ENCODE peak calls at places on chromosomes 2 and 18, in eight cellular contexts. Y, Q, S, Z, P, X, J and L are unnamed samples.

GRCh38 chr2:201964011-201964410 is 69.6 kb upstream of the FZD7 start:
- DNase-seq in Y (no peak), Q (no peak), S (no peak), Z (no peak), P (no peak), X (no peak), J (no peak), L (no peak)

GRCh38 chr2:86256300-86256699 is 57.0 kb downstream of the MRPL35 start:
- DNase-seq in Y (no peak), Q (no peak), S (no peak), Z (no peak), P (no peak), X (no peak), J (no peak), L (no peak)

GRCh38 chr2:74179063-74179865 is 585 bp upstream of the MOB1A start:
- DNase-seq in Y (no peak), Q (no peak), S (no peak), Z (peak), P (no peak), X (no peak), J (no peak), L (no peak)

GRCh38 chr2:42881732-42882131 is 89.3 kb upstream of the HAAO start:
- DNase-seq in Y (peak), Q (no peak), S (no peak), Z (no peak), P (no peak), X (no peak), J (no peak), L (no peak)

GRCh38 chr2:102143450-102143985 is 972 bp downstream of the IL1R1 start:
- DNase-seq in Y (peak), Q (no peak), S (no peak), Z (peak), P (no peak), X (no peak), J (no peak), L (no peak)

GRCh38 chr2:190469770-190470169 is 61.6 kb downstream of the MFSD6 start:
- DNase-seq in Y (peak), Q (peak), S (no peak), Z (no peak), P (no peak), X (no peak), J (no peak), L (no peak)

GRCh38 chr2:30511122-30512083 is 64.4 kb downstream of the LCLAT1 start:
- DNase-seq in Y (no peak), Q (peak), S (peak), Z (no peak), P (no peak), X (no peak), J (no peak), L (no peak)

GRCh38 chr18:63311481-63312409 is 7.8 kb downstream of the BCL2 start:
- DNase-seq in Y (no peak), Q (no peak), S (no peak), Z (no peak), P (no peak), X (no peak), J (no peak), L (no peak)

GRCh38 chr2:174788291-174788929 is 24.1 kb upstream of the CHRNA1 start:
- DNase-seq in Y (no peak), Q (no peak), S (no peak), Z (no peak), P (no peak), X (no peak), J (no peak), L (no peak)

GRCh38 chr2:149441255-149441654 is 110.9 kb downstream of the LYPD6 start:
- DNase-seq in Y (no peak), Q (no peak), S (no peak), Z (no peak), P (no peak), X (no peak), J (no peak), L (no peak)

GRCh38 chr2:104412384-104412783 is 441.5 kb upstream of the POU3F3 start:
- DNase-seq in Y (no peak), Q (peak), S (no peak), Z (no peak), P (no peak), X (no peak), J (no peak), L (no peak)

GRCh38 chr2:117979911-117980341 is 33.9 kb downstream of the CCDC93 start:
- DNase-seq in Y (no peak), Q (no peak), S (no peak), Z (no peak), P (no peak), X (no peak), J (no peak), L (no peak)

GRCh38 chr2:32278476-32278853 is 761 bp downstream of the YIPF4 start:
- DNase-seq in Y (no peak), Q (no peak), S (no peak), Z (no peak), P (no peak), X (no peak), J (no peak), L (no peak)

GRCh38 chr2:10359731-10360329 is 57.1 kb downstream of the HPCAL1 start:
- DNase-seq in Y (no peak), Q (no peak), S (no peak), Z (no peak), P (no peak), X (no peak), J (no peak), L (no peak)

GRCh38 chr2:70145851-70146739 is 44.7 kb downstream of the C2orf42 start:
- DNase-seq in Y (no peak), Q (no peak), S (no peak), Z (no peak), P (no peak), X (no peak), J (no peak), L (no peak)

GRCh38 chr2:143030127-143030526 is 99.1 kb upstream of the ARHGAP15 start:
- DNase-seq in Y (peak), Q (no peak), S (no peak), Z (no peak), P (no peak), X (no peak), J (no peak), L (no peak)

GRCh38 chr18:25834061-25834460 is 256.4 kb downstream of the SS18 start:
- DNase-seq in Y (no peak), Q (no peak), S (no peak), Z (no peak), P (no peak), X (no peak), J (no peak), L (no peak)

GRCh38 chr18:11861583-11862288 is 10.5 kb downstream of the CHMP1B start:
- DNase-seq in Y (no peak), Q (no peak), S (no peak), Z (no peak), P (no peak), X (no peak), J (no peak), L (no peak)

GRCh38 chr2:68320118-68320641 is 431 bp upstream of the CNRIP1 start:
- DNase-seq in Y (no peak), Q (peak), S (no peak), Z (no peak), P (no peak), X (no peak), J (no peak), L (no peak)

GRCh38 chr18:62080172-62080571 is 106.7 kb downstream of the PIGN start:
- DNase-seq in Y (no peak), Q (no peak), S (no peak), Z (no peak), P (no peak), X (no peak), J (no peak), L (no peak)

GRCh38 chr2:99662761-99663341 is 173.0 kb upstream of the REV1 start:
- DNase-seq in Y (no peak), Q (no peak), S (peak), Z (no peak), P (no peak), X (no peak), J (no peak), L (no peak)

GRCh38 chr2:164800572-164800971 is 41.1 kb downstream of the COBLL1 start:
- DNase-seq in Y (no peak), Q (no peak), S (no peak), Z (no peak), P (no peak), X (no peak), J (no peak), L (no peak)

GRCh38 chr2:10478916-10479315 is 30.8 kb upstream of the ODC1 start:
- DNase-seq in Y (no peak), Q (no peak), S (no peak), Z (no peak), P (no peak), X (no peak), J (no peak), L (no peak)

GRCh38 chr2:232315049-232315922 is 63.3 kb upstream of the ALPP start:
- DNase-seq in Y (peak), Q (no peak), S (no peak), Z (no peak), P (peak), X (peak), J (peak), L (peak)

GRCh38 chr18:50051288-50051687 is 143.7 kb downstream of the MYO5B start:
- DNase-seq in Y (no peak), Q (peak), S (no peak), Z (no peak), P (no peak), X (no peak), J (no peak), L (no peak)

GRCh38 chr18:7741640-7742039 is 174.5 kb downstream of the PTPRM start:
- DNase-seq in Y (peak), Q (no peak), S (no peak), Z (no peak), P (no peak), X (no peak), J (no peak), L (no peak)

GRCh38 chr2:224523626-224524577 is 61.3 kb downstream of the CUL3 start:
- DNase-seq in Y (no peak), Q (no peak), S (no peak), Z (no peak), P (no peak), X (no peak), J (no peak), L (no peak)

GRCh38 chr2:1889099-1889650 is 144.9 kb upstream of the PXDN start:
- DNase-seq in Y (no peak), Q (no peak), S (no peak), Z (no peak), P (no peak), X (no peak), J (no peak), L (no peak)

GRCh38 chr2:71720596-71721361 is 267.4 kb downstream of the DYSF start:
- DNase-seq in Y (no peak), Q (no peak), S (no peak), Z (no peak), P (no peak), X (no peak), J (no peak), L (no peak)

GRCh38 chr2:173021939-173022371 is 53.7 kb upstream of the MAP3K20 start:
- DNase-seq in Y (peak), Q (no peak), S (peak), Z (no peak), P (no peak), X (no peak), J (no peak), L (no peak)

GRCh38 chr18:68397241-68398035 is 317.5 kb downstream of the TMX3 start:
- DNase-seq in Y (no peak), Q (no peak), S (no peak), Z (no peak), P (no peak), X (no peak), J (no peak), L (no peak)

GRCh38 chr2:95531254-95531771 is 46.8 kb upstream of the TRIM43B start:
- DNase-seq in Y (no peak), Q (no peak), S (no peak), Z (no peak), P (no peak), X (no peak), J (no peak), L (no peak)